ENCODE peak calls at places on chromosomes 6 and 20, in six cellular contexts. One of them, this sample, is unnamed.

GRCh38 chr6:25331085-25331685 is 52.0 kb downstream of the CARMIL1 start:
- DNase-seq in sigmoid colon: no peak
- DNase-seq in A549: no peak
- DNase-seq in SK-N-SH: no peak
- DNase-seq in HepG2: no peak
- DNase-seq in K562: no peak
- DNase-seq in this sample: no peak

GRCh38 chr6:52263709-52264320 is 19.5 kb upstream of the IL17F start:
- DNase-seq in sigmoid colon: no peak
- DNase-seq in A549: peak
- DNase-seq in SK-N-SH: peak
- DNase-seq in HepG2: peak
- DNase-seq in K562: peak
- DNase-seq in this sample: peak

GRCh38 chr6:82978362-82978945 is 87.2 kb downstream of the UBE3D start:
- DNase-seq in sigmoid colon: no peak
- DNase-seq in A549: no peak
- DNase-seq in SK-N-SH: no peak
- DNase-seq in HepG2: no peak
- DNase-seq in K562: no peak
- DNase-seq in this sample: no peak

GRCh38 chr6:39137235-39137634 is 22.2 kb upstream of the SAYSD1 start:
- DNase-seq in sigmoid colon: no peak
- DNase-seq in A549: peak
- DNase-seq in SK-N-SH: no peak
- DNase-seq in HepG2: peak
- DNase-seq in K562: peak
- DNase-seq in this sample: no peak

GRCh38 chr20:34874094-34874654 is 1.5 kb upstream of the GGT7 start:
- DNase-seq in sigmoid colon: peak
- DNase-seq in A549: peak
- DNase-seq in SK-N-SH: peak
- DNase-seq in HepG2: peak
- DNase-seq in K562: peak
- DNase-seq in this sample: peak

GRCh38 chr6:148629197-148629909 is 117.5 kb upstream of the UST start:
- DNase-seq in sigmoid colon: no peak
- DNase-seq in A549: no peak
- DNase-seq in SK-N-SH: no peak
- DNase-seq in HepG2: no peak
- DNase-seq in K562: no peak
- DNase-seq in this sample: peak

GRCh38 chr6:2034256-2034655 is 211.1 kb downstream of the GMDS start:
- DNase-seq in sigmoid colon: no peak
- DNase-seq in A549: no peak
- DNase-seq in SK-N-SH: no peak
- DNase-seq in HepG2: no peak
- DNase-seq in K562: no peak
- DNase-seq in this sample: no peak

GRCh38 chr6:15554728-15555100 is 108.1 kb downstream of the DTNBP1 start:
- DNase-seq in sigmoid colon: no peak
- DNase-seq in A549: no peak
- DNase-seq in SK-N-SH: no peak
- DNase-seq in HepG2: no peak
- DNase-seq in K562: no peak
- DNase-seq in this sample: no peak

GRCh38 chr6:25963426-25964123 is 973 bp downstream of the TRIM38 start:
- DNase-seq in sigmoid colon: no peak
- DNase-seq in A549: no peak
- DNase-seq in SK-N-SH: no peak
- DNase-seq in HepG2: no peak
- DNase-seq in K562: peak
- DNase-seq in this sample: no peak

GRCh38 chr6:135212935-135213334 is 31.8 kb downstream of the MYB start:
- DNase-seq in sigmoid colon: no peak
- DNase-seq in A549: no peak
- DNase-seq in SK-N-SH: no peak
- DNase-seq in HepG2: no peak
- DNase-seq in K562: no peak
- DNase-seq in this sample: no peak

GRCh38 chr6:28597924-28598323 is 72.2 kb downstream of the GPX5 start:
- DNase-seq in sigmoid colon: no peak
- DNase-seq in A549: peak
- DNase-seq in SK-N-SH: peak
- DNase-seq in HepG2: peak
- DNase-seq in K562: no peak
- DNase-seq in this sample: no peak

GRCh38 chr20:63854069-63854765 is 7.1 kb upstream of the ABHD16B start:
- DNase-seq in sigmoid colon: no peak
- DNase-seq in A549: no peak
- DNase-seq in SK-N-SH: peak
- DNase-seq in HepG2: no peak
- DNase-seq in K562: no peak
- DNase-seq in this sample: no peak

GRCh38 chr6:21987501-21987957 is 309.3 kb downstream of the PRL start:
- DNase-seq in sigmoid colon: peak
- DNase-seq in A549: peak
- DNase-seq in SK-N-SH: peak
- DNase-seq in HepG2: peak
- DNase-seq in K562: peak
- DNase-seq in this sample: peak

GRCh38 chr6:134249412-134249758 is 68.5 kb downstream of the SGK1 start:
- DNase-seq in sigmoid colon: no peak
- DNase-seq in A549: no peak
- DNase-seq in SK-N-SH: no peak
- DNase-seq in HepG2: no peak
- DNase-seq in K562: no peak
- DNase-seq in this sample: no peak

GRCh38 chr6:90444125-90444745 is 142.6 kb downstream of the MAP3K7 start:
- DNase-seq in sigmoid colon: no peak
- DNase-seq in A549: no peak
- DNase-seq in SK-N-SH: no peak
- DNase-seq in HepG2: no peak
- DNase-seq in K562: no peak
- DNase-seq in this sample: no peak

GRCh38 chr6:5679271-5679670 is 327.5 kb downstream of the NRN1 start:
- DNase-seq in sigmoid colon: no peak
- DNase-seq in A549: no peak
- DNase-seq in SK-N-SH: no peak
- DNase-seq in HepG2: no peak
- DNase-seq in K562: no peak
- DNase-seq in this sample: no peak

GRCh38 chr6:25263602-25264001 is 15.6 kb upstream of the CARMIL1 start:
- DNase-seq in sigmoid colon: no peak
- DNase-seq in A549: peak
- DNase-seq in SK-N-SH: no peak
- DNase-seq in HepG2: no peak
- DNase-seq in K562: no peak
- DNase-seq in this sample: no peak

GRCh38 chr6:145963216-145964068 is 716 bp downstream of the SHPRH start:
- DNase-seq in sigmoid colon: peak
- DNase-seq in A549: peak
- DNase-seq in SK-N-SH: peak
- DNase-seq in HepG2: no peak
- DNase-seq in K562: peak
- DNase-seq in this sample: no peak

GRCh38 chr20:42530855-42531674 is 658.6 kb downstream of the PTPRT start:
- DNase-seq in sigmoid colon: no peak
- DNase-seq in A549: peak
- DNase-seq in SK-N-SH: peak
- DNase-seq in HepG2: peak
- DNase-seq in K562: peak
- DNase-seq in this sample: no peak

GRCh38 chr6:138331984-138332383 is 45.7 kb upstream of the SMIM28 start:
- DNase-seq in sigmoid colon: no peak
- DNase-seq in A549: no peak
- DNase-seq in SK-N-SH: no peak
- DNase-seq in HepG2: no peak
- DNase-seq in K562: no peak
- DNase-seq in this sample: no peak

GRCh38 chr6:139474145-139475108 is 100.0 kb upstream of the CITED2 start:
- DNase-seq in sigmoid colon: peak
- DNase-seq in A549: no peak
- DNase-seq in SK-N-SH: no peak
- DNase-seq in HepG2: no peak
- DNase-seq in K562: peak
- DNase-seq in this sample: peak

GRCh38 chr6:118296129-118296852 is 251.8 kb upstream of the PLN start:
- DNase-seq in sigmoid colon: no peak
- DNase-seq in A549: no peak
- DNase-seq in SK-N-SH: no peak
- DNase-seq in HepG2: no peak
- DNase-seq in K562: no peak
- DNase-seq in this sample: no peak

GRCh38 chr6:83429857-83430605 is 820 bp downstream of the ME1 start:
- DNase-seq in sigmoid colon: no peak
- DNase-seq in A549: peak
- DNase-seq in SK-N-SH: peak
- DNase-seq in HepG2: no peak
- DNase-seq in K562: peak
- DNase-seq in this sample: no peak

GRCh38 chr6:92777146-92777740 is 642.1 kb downstream of the EPHA7 start:
- DNase-seq in sigmoid colon: no peak
- DNase-seq in A549: peak
- DNase-seq in SK-N-SH: no peak
- DNase-seq in HepG2: peak
- DNase-seq in K562: no peak
- DNase-seq in this sample: no peak

GRCh38 chr6:3522561-3523287 is 65.9 kb upstream of the SLC22A23 start:
- DNase-seq in sigmoid colon: no peak
- DNase-seq in A549: peak
- DNase-seq in SK-N-SH: no peak
- DNase-seq in HepG2: no peak
- DNase-seq in K562: no peak
- DNase-seq in this sample: no peak

GRCh38 chr6:79833264-79833663 is 114.1 kb downstream of the ELOVL4 start:
- DNase-seq in sigmoid colon: no peak
- DNase-seq in A549: no peak
- DNase-seq in SK-N-SH: peak
- DNase-seq in HepG2: no peak
- DNase-seq in K562: no peak
- DNase-seq in this sample: no peak

GRCh38 chr20:34037767-34038166 is 44.1 kb downstream of the RALY start:
- DNase-seq in sigmoid colon: no peak
- DNase-seq in A549: no peak
- DNase-seq in SK-N-SH: no peak
- DNase-seq in HepG2: no peak
- DNase-seq in K562: no peak
- DNase-seq in this sample: no peak

GRCh38 chr20:6940052-6940451 is 172.6 kb downstream of the BMP2 start:
- DNase-seq in sigmoid colon: no peak
- DNase-seq in A549: peak
- DNase-seq in SK-N-SH: peak
- DNase-seq in HepG2: peak
- DNase-seq in K562: no peak
- DNase-seq in this sample: no peak

GRCh38 chr20:6944292-6944691 is 176.8 kb downstream of the BMP2 start:
- DNase-seq in sigmoid colon: no peak
- DNase-seq in A549: no peak
- DNase-seq in SK-N-SH: no peak
- DNase-seq in HepG2: no peak
- DNase-seq in K562: no peak
- DNase-seq in this sample: no peak

GRCh38 chr20:6942266-6942665 is 174.8 kb downstream of the BMP2 start:
- DNase-seq in sigmoid colon: no peak
- DNase-seq in A549: no peak
- DNase-seq in SK-N-SH: no peak
- DNase-seq in HepG2: no peak
- DNase-seq in K562: no peak
- DNase-seq in this sample: no peak
- TF ChIP-seq EP300 in sigmoid colon: no peak
- TF ChIP-seq EP300 in A549: no peak
- TF ChIP-seq EP300 in SK-N-SH: no peak
- TF ChIP-seq EP300 in HepG2: no peak
- TF ChIP-seq EP300 in K562: no peak
- TF ChIP-seq EP300 in this sample: no peak

GRCh38 chr20:37515876-37516275 is 5.2 kb upstream of the NNAT start:
- DNase-seq in sigmoid colon: no peak
- DNase-seq in A549: no peak
- DNase-seq in SK-N-SH: no peak
- DNase-seq in HepG2: no peak
- DNase-seq in K562: no peak
- DNase-seq in this sample: no peak
- TF ChIP-seq EP300 in sigmoid colon: no peak
- TF ChIP-seq EP300 in A549: no peak
- TF ChIP-seq EP300 in SK-N-SH: no peak
- TF ChIP-seq EP300 in HepG2: no peak
- TF ChIP-seq EP300 in K562: no peak
- TF ChIP-seq EP300 in this sample: no peak

DNA sequence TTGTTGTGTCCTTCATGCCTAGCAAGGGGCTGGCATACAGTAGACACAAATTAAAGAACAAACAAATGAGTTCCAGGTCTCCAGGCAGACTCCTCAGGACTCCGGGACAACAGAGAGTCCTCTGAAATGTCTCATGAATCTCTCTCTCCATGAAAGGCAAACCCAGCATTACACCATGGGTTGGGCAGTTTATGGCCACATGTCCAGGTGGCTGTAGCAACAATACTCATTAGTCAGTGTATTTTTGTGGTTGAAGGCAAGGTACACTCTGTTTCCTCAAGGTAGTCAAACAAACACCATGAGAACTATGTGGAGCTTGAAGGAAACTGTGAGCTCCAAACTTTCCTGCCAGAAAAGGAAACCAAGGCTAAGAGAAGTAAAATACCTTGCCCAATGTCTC is 62.2 kb downstream of the KCNB1 start:
- DNase-seq in sigmoid colon: peak
- DNase-seq in A549: no peak
- DNase-seq in SK-N-SH: no peak
- DNase-seq in HepG2: no peak
- DNase-seq in K562: no peak
- DNase-seq in this sample: no peak
- TF ChIP-seq EP300 in sigmoid colon: peak
- TF ChIP-seq EP300 in A549: no peak
- TF ChIP-seq EP300 in SK-N-SH: no peak
- TF ChIP-seq EP300 in HepG2: no peak
- TF ChIP-seq EP300 in K562: no peak
- TF ChIP-seq EP300 in this sample: no peak

DNA sequence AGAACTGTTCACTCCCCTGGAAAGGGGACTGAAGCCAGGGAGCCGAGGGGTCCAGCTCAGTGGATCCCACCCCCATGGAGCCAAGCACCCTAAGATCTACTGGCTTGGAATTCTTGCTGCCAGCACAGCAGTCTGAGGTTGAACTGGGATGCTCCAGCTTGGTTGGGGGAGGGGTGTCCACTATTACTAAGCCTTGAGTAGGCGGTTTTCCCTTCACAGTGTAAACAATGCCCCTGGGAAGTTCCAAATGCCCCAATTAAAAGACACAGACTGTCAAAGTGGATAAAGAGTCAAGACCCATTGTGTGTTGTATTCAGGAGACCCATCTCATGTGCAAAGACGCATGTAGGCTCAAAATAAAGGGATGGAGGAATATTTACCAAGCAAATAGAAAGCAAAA is 150.2 kb downstream of the LPA start:
- DNase-seq in sigmoid colon: no peak
- DNase-seq in A549: no peak
- DNase-seq in SK-N-SH: no peak
- DNase-seq in HepG2: no peak
- DNase-seq in K562: no peak
- DNase-seq in this sample: no peak
- TF ChIP-seq EP300 in sigmoid colon: no peak
- TF ChIP-seq EP300 in A549: no peak
- TF ChIP-seq EP300 in SK-N-SH: no peak
- TF ChIP-seq EP300 in HepG2: peak
- TF ChIP-seq EP300 in K562: no peak
- TF ChIP-seq EP300 in this sample: no peak

This sample was measured in tibial nerve.